ENCODE peak calls at places on chromosomes 7 and 10, in five cellular contexts. A is sigmoid colon, C is GM23338, L is cardiac muscle cell, J is colonic mucosa. O is an unnamed sample.
A peak's percentile ranks its signal among the peaks of the same experiment; 100 is the strongest.

GRCh38 chr7:1749864-1750466 is 79.9 kb downstream of the ELFN1 start:
- DNase-seq in A (peak; percentile 54), C (no peak), L (peak; percentile 85), J (no peak), O (no peak)

GRCh38 chr7:137895301-137896201 is 48.8 kb upstream of the DGKI start:
- DNase-seq in A (no peak), C (no peak), L (no peak), J (no peak), O (no peak)

GRCh38 chr7:104272767-104273384 is 55.5 kb upstream of the LHFPL3 start:
- DNase-seq in A (no peak), C (peak; percentile 56), L (peak; percentile 36), J (peak; percentile 20), O (no peak)

GRCh38 chr10:36173364-36173763 is 531.3 kb upstream of the FZD8 start:
- DNase-seq in A (no peak), C (no peak), L (no peak), J (no peak), O (no peak)

GRCh38 chr7:47573758-47574472 is 8.0 kb downstream of the TNS3 start:
- DNase-seq in A (no peak), C (no peak), L (no peak), J (peak; percentile 54), O (peak; percentile 78)

GRCh38 chr10:43403911-43404674 is 4.9 kb downstream of the HNRNPF start:
- DNase-seq in A (no peak), C (no peak), L (no peak), J (no peak), O (no peak)

GRCh38 chr7:90176195-90176594 is 21.9 kb downstream of the STEAP1 start:
- DNase-seq in A (no peak), C (no peak), L (no peak), J (no peak), O (no peak)

GRCh38 chr10:124977648-124978375 is 35.9 kb downstream of the ZRANB1 start:
- DNase-seq in A (no peak), C (no peak), L (no peak), J (no peak), O (no peak)

GRCh38 chr7:79050592-79050991 is 402.9 kb downstream of the MAGI2 start:
- DNase-seq in A (no peak), C (no peak), L (no peak), J (no peak), O (no peak)

DNA sequence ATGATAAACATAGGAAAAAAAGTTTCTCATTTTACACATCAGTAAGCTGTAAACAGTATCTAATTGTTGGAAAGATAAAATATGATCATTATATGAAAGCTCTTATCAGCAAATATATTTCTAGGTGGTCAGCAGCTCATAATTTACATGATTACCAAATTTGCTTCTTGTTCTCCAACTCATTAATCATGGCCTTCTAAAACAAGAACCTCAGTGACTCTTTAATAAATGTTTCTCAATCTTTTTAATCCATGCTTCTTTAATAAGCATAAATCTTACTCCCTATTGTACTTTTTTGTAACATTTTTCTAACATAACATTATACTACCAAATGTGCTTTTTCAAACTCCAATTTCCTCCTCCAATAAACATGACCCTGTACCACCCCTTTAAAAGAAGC is 5.9 kb downstream of the ITGB1 start:
- DNase-seq in A (no peak), C (no peak), L (no peak), J (no peak), O (no peak)
- H3K4me1 ChIP-seq in A (no peaks in the 10 kb centered on the region), C (peaks cover 86% of the 10 kb centered on the region), L (peaks cover 59% of the 10 kb centered on the region), J (peaks cover 10% of the 10 kb centered on the region), O (peaks cover 72% of the 10 kb centered on the region)

GRCh38 chr10:86691333-86692022 is 23.2 kb downstream of the LDB3 start:
- DNase-seq in A (no peak), C (no peak), L (no peak), J (no peak), O (no peak)

GRCh38 chr10:86693289-86693688 is 25.0 kb downstream of the LDB3 start:
- DNase-seq in A (no peak), C (no peak), L (no peak), J (no peak), O (no peak)

GRCh38 chr10:86692664-86693063 is 24.4 kb downstream of the LDB3 start:
- DNase-seq in A (no peak), C (no peak), L (no peak), J (no peak), O (no peak)

GRCh38 chr10:86692023-86692514 is 23.8 kb downstream of the LDB3 start:
- DNase-seq in A (no peak), C (no peak), L (no peak), J (no peak), O (no peak)

GRCh38 chr10:86693721-86694369 is 25.5 kb downstream of the LDB3 start:
- DNase-seq in A (no peak), C (peak; percentile 87), L (no peak), J (peak; percentile 62), O (peak; percentile 60)
- TF ChIP-seq CTCF in A (peak; percentile 64), C (peak; percentile 78), L (peak; percentile 83), J (peak; percentile 63), O (peak; percentile 81)

GRCh38 chr10:102778781-102779180 is 35.0 kb downstream of the WBP1L start:
- DNase-seq in A (no peak), C (no peak), L (no peak), J (no peak), O (no peak)
- H3K4me1 ChIP-seq in A (no peaks in the 10 kb centered on the region), C (peaks cover 68% of the 10 kb centered on the region), L (peaks cover 77% of the 10 kb centered on the region), J (no peaks in the 10 kb centered on the region), O (peaks cover 61% of the 10 kb centered on the region)

DNA sequence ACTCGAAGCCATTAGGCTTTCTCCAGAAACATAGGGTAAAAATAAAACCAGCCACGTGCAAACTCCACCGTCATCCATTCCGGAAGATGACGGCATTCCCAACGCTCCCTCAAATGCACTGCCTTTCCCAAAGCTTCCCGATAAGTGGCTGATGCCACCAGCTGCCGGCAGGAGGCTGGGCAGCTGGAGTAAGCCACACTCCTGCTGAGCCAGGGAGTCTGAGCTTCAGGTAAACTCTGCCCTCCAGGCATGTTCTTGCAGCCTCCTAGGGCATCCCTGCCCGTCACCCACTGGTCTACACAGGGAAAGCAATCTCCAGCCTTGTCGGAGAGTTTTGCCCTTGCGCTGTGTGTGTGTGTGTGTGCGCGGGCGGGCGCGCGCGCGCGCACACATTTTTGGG is 40.5 kb upstream of the TMEM273 start:
- DNase-seq in A (no peak), C (no peak), L (no peak), J (no peak), O (no peak)
- TF ChIP-seq CTCF in A (no peak), C (no peak), L (no peak), J (no peak), O (no peak)

GRCh38 chr10:6351540-6351939 is 148.8 kb downstream of the PFKFB3 start:
- DNase-seq in A (no peak), C (no peak), L (no peak), J (no peak), O (no peak)
- H3K4me1 ChIP-seq in A (no peaks in the 10 kb centered on the region), C (no peaks in the 10 kb centered on the region), L (peaks cover 4% of the 10 kb centered on the region), J (no peaks in the 10 kb centered on the region), O (peaks cover 12% of the 10 kb centered on the region)

DNA sequence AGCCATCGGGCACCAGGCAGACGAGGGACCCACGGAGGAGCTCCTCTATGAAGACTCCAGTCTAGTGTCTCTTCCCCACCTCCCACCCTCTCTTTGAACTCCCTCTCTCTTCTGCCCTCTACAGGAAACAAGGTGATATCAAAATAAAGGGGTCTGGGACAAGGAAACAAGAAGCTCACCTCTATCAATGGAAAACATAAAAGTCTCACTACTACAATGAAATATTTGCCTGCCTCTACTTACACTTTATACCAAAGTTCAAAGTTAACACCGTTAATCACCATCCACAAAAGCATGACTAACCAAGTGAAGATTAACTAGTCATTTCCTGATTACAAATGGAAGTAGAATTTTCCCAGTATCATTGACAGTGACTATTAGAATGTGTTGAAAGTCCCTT is 82.2 kb downstream of the PARD3 start:
- DNase-seq in A (no peak), C (peak; percentile 77), L (no peak), J (no peak), O (peak; percentile 52)
- TF ChIP-seq CTCF in A (no peak), C (peak; percentile 67), L (peak; percentile 25), J (no peak), O (no peak)

GRCh38 chr10:99984635-99985034 is 25.1 kb downstream of the DNMBP start:
- DNase-seq in A (no peak), C (no peak), L (no peak), J (no peak), O (no peak)

GRCh38 chr10:99981581-99982199 is 28.1 kb downstream of the DNMBP start:
- DNase-seq in A (no peak), C (no peak), L (no peak), J (no peak), O (no peak)

GRCh38 chr10:99982728-99983127 is 27.0 kb downstream of the DNMBP start:
- DNase-seq in A (no peak), C (no peak), L (no peak), J (no peak), O (no peak)

GRCh38 chr10:99984201-99984600 is 25.5 kb downstream of the DNMBP start:
- DNase-seq in A (no peak), C (no peak), L (no peak), J (no peak), O (no peak)

DNA sequence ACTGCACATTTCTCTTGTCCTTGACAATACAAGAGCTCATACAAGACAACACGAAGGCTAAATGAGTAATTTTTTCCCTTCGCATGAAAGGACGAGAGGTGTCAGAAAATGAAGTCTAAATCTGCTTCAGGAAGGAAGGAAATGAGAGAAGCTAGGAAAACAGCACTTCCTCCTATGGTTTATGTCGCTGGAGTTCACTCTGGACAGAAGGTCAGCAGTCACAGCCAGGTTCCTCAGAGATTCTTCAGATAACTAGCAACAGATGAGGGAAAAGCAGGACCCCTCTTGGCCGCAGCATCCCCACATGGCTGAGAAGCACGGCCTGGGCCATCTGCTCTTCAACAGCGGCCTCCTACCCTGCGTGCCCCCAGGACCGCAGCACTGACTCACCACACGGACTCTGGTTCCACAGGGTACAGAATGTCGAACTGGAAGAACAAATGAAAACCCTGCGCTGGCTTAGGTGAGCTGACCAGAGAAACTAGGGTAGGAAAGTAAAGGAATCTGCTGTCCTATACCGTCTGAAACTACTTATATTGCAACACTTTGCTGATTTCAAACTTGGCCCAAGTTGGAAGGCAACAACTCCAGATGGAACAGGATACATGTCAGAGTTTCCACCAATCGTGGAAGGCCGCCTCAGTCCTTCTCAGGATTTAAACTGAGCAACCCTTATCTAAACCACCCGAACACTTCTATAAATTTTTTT is 26.3 kb downstream of the DNMBP start:
- DNase-seq in A (no peak), C (no peak), L (no peak), J (no peak), O (no peak)
- H3K4me1 ChIP-seq in A (no peaks in the 10 kb centered on the region), C (no peaks in the 10 kb centered on the region), L (peaks cover 12% of the 10 kb centered on the region), J (no peaks in the 10 kb centered on the region), O (peaks cover 17% of the 10 kb centered on the region)

GRCh38 chr10:63634488-63635090 is 113.4 kb downstream of the REEP3 start:
- DNase-seq in A (no peak), C (no peak), L (no peak), J (no peak), O (no peak)

GRCh38 chr10:63636812-63637211 is 115.6 kb downstream of the REEP3 start:
- DNase-seq in A (no peak), C (no peak), L (no peak), J (no peak), O (no peak)

GRCh38 chr10:63630928-63631685 is 109.9 kb downstream of the REEP3 start:
- DNase-seq in A (no peak), C (no peak), L (no peak), J (no peak), O (no peak)

GRCh38 chr10:63631971-63632370 is 110.8 kb downstream of the REEP3 start:
- DNase-seq in A (no peak), C (no peak), L (no peak), J (no peak), O (no peak)

GRCh38 chr10:63633677-63634487 is 112.7 kb downstream of the REEP3 start:
- DNase-seq in A (no peak), C (peak; percentile 62), L (peak; percentile 48), J (no peak), O (peak; percentile 63)
- TF ChIP-seq CTCF in A (no peak), C (peak; percentile 54), L (peak; percentile 38), J (peak; percentile 20), O (peak; percentile 75)

GRCh38 chr7:100369105-100369504 is 4.2 kb upstream of the PILRA start:
- DNase-seq in A (peak; percentile 83), C (no peak), L (no peak), J (peak; percentile 43), O (no peak)
- H3K4me1 ChIP-seq in A (no peaks in the 10 kb centered on the region), C (peaks cover 13% of the 10 kb centered on the region), L (no peaks in the 10 kb centered on the region), J (no peaks in the 10 kb centered on the region), O (no peaks in the 10 kb centered on the region)